ENCODE peak calls at places on chromosomes 16 and 17, in four cellular contexts. P is adrenal gland, Y is AG04449, U is progenitor cell of endocrine pancreas. A is an unnamed sample.

GRCh38 chr16:83793179-83793578 is 14.6 kb upstream of the HSBP1 start:
- DNase-seq in P (no peak), Y (no peak), U (no peak), A (no peak)

GRCh38 chr17:82242977-82243647 is 14.3 kb downstream of the SLC16A3 start:
- DNase-seq in P (peak), Y (peak), U (no peak), A (no peak)

GRCh38 chr17:32671891-32672290 is 185.1 kb downstream of the CDK5R1 start:
- DNase-seq in P (peak), Y (no peak), U (no peak), A (no peak)

GRCh38 chr17:39652635-39653315 is 12.4 kb upstream of the TCAP start:
- DNase-seq in P (no peak), Y (no peak), U (no peak), A (no peak)

GRCh38 chr16:61921373-61921772 is 114.9 kb downstream of the CDH8 start:
- DNase-seq in P (no peak), Y (no peak), U (no peak), A (no peak)

GRCh38 chr16:12141556-12141955 is 165.0 kb downstream of the SNX29 start:
- DNase-seq in P (no peak), Y (no peak), U (no peak), A (no peak)

GRCh38 chr17:76497979-76498885 is 3.0 kb downstream of the RHBDF2 start:
- DNase-seq in P (peak), Y (no peak), U (no peak), A (peak)

GRCh38 chr17:46989637-46990431 is 10.8 kb upstream of the RPRML start:
- DNase-seq in P (no peak), Y (no peak), U (no peak), A (no peak)

GRCh38 chr17:75073618-75074047 is 14.1 kb upstream of the SLC16A5 start:
- DNase-seq in P (peak), Y (no peak), U (no peak), A (no peak)

GRCh38 chr16:19696312-19696711 is 21.7 kb downstream of the KNOP1 start:
- DNase-seq in P (peak), Y (peak), U (no peak), A (no peak)

GRCh38 chr17:73017653-73018052 is 74.8 kb downstream of the SLC39A11 start:
- DNase-seq in P (no peak), Y (peak), U (no peak), A (no peak)

GRCh38 chr17:71409137-71409536 is 711.7 kb upstream of the SOX9 start:
- DNase-seq in P (no peak), Y (no peak), U (no peak), A (no peak)

GRCh38 chr17:76997981-76998531 is 129.9 kb downstream of the MGAT5B start:
- DNase-seq in P (no peak), Y (no peak), U (no peak), A (no peak)

GRCh38 chr16:3656491-3657468 is 2.3 kb downstream of the DNASE1 start:
- DNase-seq in P (peak), Y (no peak), U (no peak), A (no peak)

GRCh38 chr17:43832168-43832975 is 574 bp downstream of the MPP3 start:
- DNase-seq in P (peak), Y (peak), U (peak), A (peak)

GRCh38 chr16:75433732-75434413 is 570 bp upstream of the CFDP1 start:
- DNase-seq in P (peak), Y (peak), U (peak), A (peak)

GRCh38 chr16:66028505-66029216 is 337.8 kb upstream of the CDH5 start:
- DNase-seq in P (no peak), Y (peak), U (no peak), A (no peak)

GRCh38 chr17:34853916-34854315 is 107.3 kb downstream of the CCT6B start:
- DNase-seq in P (no peak), Y (no peak), U (no peak), A (no peak)

GRCh38 chr17:34850964-34851363 is 110.3 kb downstream of the CCT6B start:
- DNase-seq in P (no peak), Y (no peak), U (no peak), A (no peak)

GRCh38 chr17:34850023-34850422 is 111.2 kb downstream of the CCT6B start:
- DNase-seq in P (no peak), Y (no peak), U (no peak), A (no peak)

GRCh38 chr17:34852141-34852540 is 109.1 kb downstream of the CCT6B start:
- DNase-seq in P (no peak), Y (no peak), U (no peak), A (no peak)

GRCh38 chr17:34852614-34853013 is 108.6 kb downstream of the CCT6B start:
- DNase-seq in P (no peak), Y (no peak), U (no peak), A (no peak)
- TF ChIP-seq CTCF in P (no peak), Y (no peak), U (peak), A (peak)

GRCh38 chr17:11077673-11078072 is 163.3 kb upstream of the SHISA6 start:
- DNase-seq in P (no peak), Y (no peak), U (no peak), A (no peak)
- TF ChIP-seq CTCF in P (no peak), Y (no peak), U (no peak), A (no peak)

GRCh38 chr16:87012954-87013938 is 303.9 kb downstream of the C16orf95 start:
- DNase-seq in P (no peak), Y (no peak), U (no peak), A (no peak)

GRCh38 chr16:87014112-87014511 is 303.1 kb downstream of the C16orf95 start:
- DNase-seq in P (no peak), Y (no peak), U (no peak), A (no peak)

GRCh38 chr16:87016636-87017035 is 300.6 kb downstream of the C16orf95 start:
- DNase-seq in P (no peak), Y (no peak), U (no peak), A (no peak)

GRCh38 chr16:87016056-87016455 is 301.1 kb downstream of the C16orf95 start:
- DNase-seq in P (no peak), Y (no peak), U (no peak), A (no peak)

DNA sequence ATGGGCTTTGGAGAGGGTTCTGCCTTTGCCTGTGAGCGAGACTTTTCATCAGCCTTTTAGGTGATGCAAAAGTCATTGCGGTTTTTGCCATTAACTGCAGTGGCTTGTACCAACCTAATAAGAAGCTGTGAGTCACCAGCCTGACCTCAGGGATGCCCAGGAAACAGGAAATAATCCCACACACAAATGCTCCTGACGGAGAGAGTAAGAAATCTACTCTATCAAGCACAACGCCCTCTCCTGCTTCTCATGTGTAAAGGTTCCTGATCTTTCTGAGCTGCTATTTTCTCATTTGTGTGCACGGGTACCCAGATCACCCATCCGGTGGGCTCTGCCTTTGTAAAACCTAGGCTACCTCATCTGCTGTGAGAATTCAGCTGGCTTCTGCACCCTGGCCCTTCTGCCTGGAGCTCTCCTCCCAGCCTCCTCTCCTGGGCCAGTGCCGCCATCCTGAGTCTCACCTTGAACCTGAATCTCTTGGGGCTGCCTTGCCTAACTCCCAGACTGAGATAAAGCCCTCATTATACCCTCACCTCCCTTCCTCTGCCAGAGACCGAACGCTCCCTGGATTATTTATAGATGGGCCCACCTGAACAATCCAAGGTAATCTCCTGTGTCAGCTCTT is 299.7 kb downstream of the C16orf95 start:
- DNase-seq in P (no peak), Y (peak), U (no peak), A (peak)
- TF ChIP-seq CTCF in P (no peak), Y (peak), U (peak), A (no peak)

GRCh38 chr16:71722801-71723536 is 1.5 kb downstream of the PHLPP2 start:
- DNase-seq in P (peak), Y (no peak), U (peak), A (peak)

GRCh38 chr16:71721066-71721740 is 3.3 kb downstream of the PHLPP2 start:
- DNase-seq in P (no peak), Y (no peak), U (no peak), A (no peak)

GRCh38 chr16:71726491-71727319 is 2.2 kb upstream of the PHLPP2 start:
- DNase-seq in P (no peak), Y (no peak), U (no peak), A (no peak)

GRCh38 chr16:71724320-71724751 is at the start of gene PHLPP2:
- DNase-seq in P (no peak), Y (no peak), U (no peak), A (no peak)

DNA sequence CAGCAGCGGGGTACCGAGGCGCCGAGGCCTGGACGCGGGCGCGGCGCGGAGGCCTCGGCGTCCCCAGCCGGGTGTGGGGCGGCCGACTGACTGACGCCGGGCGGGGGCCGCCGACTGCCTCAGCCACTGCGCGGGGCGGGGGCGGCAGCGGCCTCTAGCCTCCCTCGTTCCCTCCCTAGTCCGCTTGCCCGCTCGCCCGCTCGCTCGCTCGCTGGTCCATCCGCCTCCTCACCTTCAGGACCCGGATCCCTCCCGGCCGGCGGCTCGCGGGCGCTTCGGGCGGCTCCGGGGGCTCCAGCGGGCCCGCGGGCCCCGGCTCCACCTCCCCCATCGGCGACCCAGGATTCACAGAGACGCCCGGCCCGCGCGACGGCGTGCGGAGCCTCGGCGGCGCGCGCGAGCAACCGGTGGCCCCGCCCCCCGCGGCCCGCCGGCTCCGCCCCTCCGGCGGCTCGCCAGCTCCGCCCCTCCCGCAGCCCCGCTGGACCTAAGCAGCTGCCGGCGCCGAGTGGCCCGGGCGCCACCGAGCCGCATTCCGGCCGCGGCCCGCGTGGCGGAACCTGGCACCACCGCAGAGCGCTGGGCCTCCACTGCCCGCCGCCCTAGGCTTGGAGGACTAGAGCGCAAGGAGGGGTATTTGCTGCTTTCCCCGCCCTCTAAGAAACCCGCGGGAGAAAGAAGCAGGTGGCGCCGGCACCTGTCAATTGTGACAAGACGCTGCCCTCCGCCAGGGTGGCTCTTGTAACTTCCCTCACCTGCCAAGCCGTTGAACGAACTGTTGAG is 773 bp downstream of the PHLPP2 start:
- DNase-seq in P (peak), Y (no peak), U (peak), A (peak)
- TF ChIP-seq CTCF in P (peak), Y (no peak), U (peak), A (no peak)

GRCh38 chr16:14490281-14490680 is 139.8 kb downstream of the PARN start:
- DNase-seq in P (no peak), Y (no peak), U (no peak), A (no peak)

GRCh38 chr16:14491831-14492529 is 138.1 kb downstream of the PARN start:
- DNase-seq in P (no peak), Y (no peak), U (no peak), A (peak)

GRCh38 chr16:14486520-14487303 is 143.3 kb downstream of the PARN start:
- DNase-seq in P (peak), Y (peak), U (peak), A (no peak)

GRCh38 chr16:14487579-14487978 is 142.5 kb downstream of the PARN start:
- DNase-seq in P (no peak), Y (no peak), U (no peak), A (no peak)

DNA sequence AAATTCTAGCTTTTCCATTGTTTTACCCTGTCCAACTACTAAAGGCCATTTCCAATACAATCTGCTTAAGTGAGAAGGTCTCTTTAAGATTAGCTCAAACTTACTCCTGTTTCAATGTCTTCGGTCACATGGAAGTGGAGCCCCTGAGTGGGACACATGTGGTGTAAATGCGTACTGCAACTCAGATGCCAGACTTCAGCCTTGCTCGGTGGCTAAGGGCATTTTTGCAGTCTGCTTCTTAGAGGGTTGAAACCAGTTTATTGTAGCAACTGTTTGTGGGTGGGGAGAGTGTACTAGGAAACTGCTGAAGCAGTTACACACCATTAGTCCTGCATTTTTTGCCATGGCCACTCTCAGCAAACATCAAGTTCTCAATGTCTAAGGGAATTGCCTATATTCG is 140.6 kb downstream of the PARN start:
- DNase-seq in P (peak), Y (no peak), U (no peak), A (peak)
- TF ChIP-seq CTCF in P (peak), Y (peak), U (peak), A (peak)

DNA sequence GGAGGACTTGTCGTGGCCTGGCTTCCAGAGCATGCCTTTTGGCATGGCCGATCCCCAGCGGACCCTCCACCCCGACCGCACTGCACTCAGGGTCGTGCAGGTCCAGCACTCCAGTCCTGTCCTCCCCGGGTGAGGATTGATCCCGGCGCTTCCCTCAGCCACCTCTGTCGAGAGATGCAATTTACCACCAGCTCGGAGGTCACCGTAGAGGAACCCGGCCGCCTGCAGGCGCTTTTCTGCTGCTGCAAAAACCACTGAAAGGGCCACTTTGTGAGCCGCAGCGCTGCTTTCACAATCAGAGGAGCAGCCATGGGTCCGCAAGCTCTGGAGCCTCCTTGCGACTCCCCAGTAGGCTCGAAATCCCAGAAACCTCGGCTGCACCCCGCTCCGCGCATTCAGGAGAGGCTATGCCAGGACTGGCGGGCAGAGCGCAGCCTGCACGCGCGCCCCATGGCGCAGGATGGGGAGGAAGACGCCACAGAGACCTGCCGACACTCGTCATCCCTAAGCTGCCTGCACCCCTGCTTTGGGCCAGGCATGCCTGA is 134.2 kb downstream of the HS3ST2 start:
- DNase-seq in P (no peak), Y (no peak), U (no peak), A (no peak)
- TF ChIP-seq CTCF in P (no peak), Y (no peak), U (no peak), A (no peak)

GRCh38 chr16:85865-86264 is 7.8 kb downstream of the MPG start:
- DNase-seq in P (no peak), Y (no peak), U (no peak), A (no peak)

GRCh38 chr16:83060-83603 is 5.1 kb downstream of the MPG start:
- DNase-seq in P (no peak), Y (no peak), U (no peak), A (no peak)

GRCh38 chr16:85453-85782 is 7.4 kb downstream of the MPG start:
- DNase-seq in P (no peak), Y (no peak), U (no peak), A (no peak)

GRCh38 chr16:84718-85452 is 6.9 kb downstream of the MPG start:
- DNase-seq in P (peak), Y (peak), U (no peak), A (peak)

DNA sequence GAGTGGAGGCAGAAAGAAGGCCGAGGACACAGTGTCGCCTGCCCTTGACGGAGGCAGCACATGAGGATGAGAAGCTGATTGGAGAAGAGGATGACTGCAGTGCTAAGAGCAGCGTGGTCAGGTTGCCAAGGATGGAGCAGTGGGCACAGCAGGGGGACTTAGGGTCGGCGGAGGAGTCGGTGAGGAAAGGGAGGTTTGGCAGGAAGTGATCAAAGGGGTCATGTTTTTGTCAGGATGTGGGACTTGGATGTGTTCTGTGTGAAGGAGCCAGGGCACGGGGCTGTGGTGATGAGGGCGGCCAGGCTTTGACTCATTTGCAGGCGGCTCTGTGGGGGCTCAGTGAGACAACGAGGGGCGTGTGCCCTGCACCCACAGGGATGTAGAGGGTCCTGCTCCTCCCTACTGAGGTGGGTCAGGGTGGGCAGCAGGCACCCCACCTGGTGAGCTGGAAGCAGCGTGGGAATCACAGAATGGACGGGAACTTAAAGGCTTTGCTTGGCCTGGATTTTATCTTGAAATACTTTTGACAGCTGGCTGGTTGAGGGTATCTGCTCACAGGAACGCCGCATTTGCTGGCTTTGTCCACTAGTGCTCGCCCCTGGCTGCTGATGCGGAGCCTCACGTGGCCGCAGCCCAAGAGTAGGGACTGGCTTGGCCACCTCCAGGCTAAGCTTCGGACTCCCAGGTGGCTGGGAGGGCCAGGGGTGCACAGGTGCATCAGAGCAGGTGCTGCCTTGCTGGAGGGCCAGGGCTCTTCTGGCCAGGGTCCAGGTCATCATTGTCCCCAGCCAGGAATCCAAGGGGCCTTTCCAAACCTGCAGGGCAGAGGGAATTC is 6.0 kb downstream of the MPG start:
- DNase-seq in P (no peak), Y (no peak), U (no peak), A (no peak)
- TF ChIP-seq CTCF in P (no peak), Y (no peak), U (no peak), A (no peak)